ENCODE peak calls at places on chromosomes 11 and 22, in four cellular contexts. Q, K, O and R are unnamed samples.

GRCh38 chr11:64461081-64461480 is 102.1 kb downstream of the RPS6KA4 start:
- DNase-seq in Q (no peak), K (no peak), O (no peak), R (no peak)

GRCh38 chr11:76918941-76919386 is 58.2 kb downstream of the ACER3 start:
- DNase-seq in Q (peak), K (peak), O (peak), R (no peak)

GRCh38 chr11:14907411-14908213 is 15.6 kb upstream of the CYP2R1 start:
- DNase-seq in Q (peak), K (no peak), O (peak), R (no peak)

GRCh38 chr22:25030636-25031035 is 78.1 kb downstream of the KIAA1671 start:
- DNase-seq in Q (no peak), K (no peak), O (no peak), R (no peak)

GRCh38 chr11:6695377-6695776 is 12.2 kb upstream of the MRPL17 start:
- DNase-seq in Q (no peak), K (no peak), O (no peak), R (no peak)

GRCh38 chr11:126585388-126586302 is 230.2 kb downstream of the ST3GAL4 start:
- DNase-seq in Q (no peak), K (no peak), O (peak), R (no peak)

GRCh38 chr11:34972892-34973291 is 56.5 kb downstream of the PDHX start:
- DNase-seq in Q (no peak), K (no peak), O (no peak), R (no peak)

GRCh38 chr11:75667831-75668507 is 869 bp downstream of the MAP6 start:
- DNase-seq in Q (no peak), K (no peak), O (no peak), R (peak)

GRCh38 chr22:30230787-30231461 is 15.6 kb downstream of the LIF start:
- DNase-seq in Q (no peak), K (no peak), O (no peak), R (no peak)

GRCh38 chr22:35454416-35455054 is 54.6 kb downstream of the MCM5 start:
- DNase-seq in Q (no peak), K (no peak), O (no peak), R (no peak)

GRCh38 chr22:24072361-24072760 is 61.3 kb downstream of the CABIN1 start:
- DNase-seq in Q (no peak), K (no peak), O (no peak), R (no peak)

GRCh38 chr22:19884954-19885751 is 30.5 kb upstream of the GNB1L start:
- DNase-seq in Q (no peak), K (no peak), O (no peak), R (no peak)

GRCh38 chr22:19927696-19928095 is 13.9 kb upstream of the COMT start:
- DNase-seq in Q (no peak), K (no peak), O (no peak), R (no peak)

GRCh38 chr11:12232819-12233601 is 122.6 kb downstream of the MICAL2 start:
- DNase-seq in Q (no peak), K (no peak), O (no peak), R (no peak)

GRCh38 chr11:104572279-104572678 is 326.0 kb downstream of the CASP12 start:
- DNase-seq in Q (no peak), K (no peak), O (no peak), R (no peak)

GRCh38 chr11:25242928-25243327 is 746.1 kb downstream of the LUZP2 start:
- DNase-seq in Q (no peak), K (no peak), O (no peak), R (no peak)

GRCh38 chr11:62909107-62909894 is 11.9 kb downstream of the CHRM1 start:
- DNase-seq in Q (peak), K (no peak), O (no peak), R (peak)

GRCh38 chr11:61065955-61066638 is 36.2 kb upstream of the CD5 start:
- DNase-seq in Q (no peak), K (no peak), O (no peak), R (no peak)

GRCh38 chr11:122441702-122442092 is 213.8 kb upstream of the UBASH3B start:
- DNase-seq in Q (no peak), K (no peak), O (no peak), R (no peak)

GRCh38 chr11:106461839-106462545 is 384.5 kb downstream of the AASDHPPT start:
- DNase-seq in Q (no peak), K (no peak), O (no peak), R (no peak)

GRCh38 chr22:30245985-30246901 is at the start of gene LIF:
- DNase-seq in Q (peak), K (no peak), O (no peak), R (peak)

GRCh38 chr11:69105431-69106123 is 50.2 kb upstream of the SMIM38 start:
- DNase-seq in Q (no peak), K (no peak), O (no peak), R (no peak)

GRCh38 chr11:74237541-74237940 is 66.5 kb downstream of the PPME1 start:
- DNase-seq in Q (no peak), K (no peak), O (no peak), R (no peak)

GRCh38 chr11:128324531-128325141 is 262.7 kb downstream of the ETS1 start:
- DNase-seq in Q (no peak), K (no peak), O (no peak), R (no peak)

GRCh38 chr22:21738966-21739365 is 3.4 kb upstream of the YPEL1 start:
- DNase-seq in Q (no peak), K (no peak), O (no peak), R (no peak)

GRCh38 chr11:31913985-31914384 is 102.9 kb upstream of the PAX6 start:
- DNase-seq in Q (no peak), K (peak), O (no peak), R (no peak)

GRCh38 chr11:129935723-129936122 is 40.3 kb upstream of the NFRKB start:
- DNase-seq in Q (no peak), K (no peak), O (no peak), R (no peak)

GRCh38 chr11:11972148-11972547 is 36.3 kb downstream of the DKK3 start:
- DNase-seq in Q (no peak), K (no peak), O (no peak), R (no peak)

GRCh38 chr11:115222218-115222862 is 281.9 kb downstream of the CADM1 start:
- DNase-seq in Q (no peak), K (peak), O (no peak), R (peak)

GRCh38 chr11:64655901-64656601 is 65.0 kb downstream of the SLC22A12 start:
- DNase-seq in Q (no peak), K (no peak), O (no peak), R (no peak)

GRCh38 chr11:94120946-94121345 is 7.7 kb upstream of the PANX1 start:
- DNase-seq in Q (no peak), K (no peak), O (no peak), R (no peak)

GRCh38 chr22:36873614-36874308 is 13.0 kb downstream of the NCF4 start:
- DNase-seq in Q (peak), K (peak), O (peak), R (peak)

GRCh38 chr11:19962795-19963163 is 197.5 kb downstream of the DBX1 start:
- DNase-seq in Q (no peak), K (no peak), O (no peak), R (no peak)

GRCh38 chr11:100687032-100687629 is at the start of gene ARHGAP42:
- DNase-seq in Q (peak), K (no peak), O (peak), R (peak)

GRCh38 chr22:39932918-39933649 is 27.1 kb upstream of the TMA7B start:
- DNase-seq in Q (peak), K (no peak), O (peak), R (no peak)

GRCh38 chr11:7965386-7965785 is at the start of gene NLRP10:
- DNase-seq in Q (no peak), K (no peak), O (no peak), R (no peak)

GRCh38 chr11:65420506-65421203 is 1.9 kb upstream of the NEAT1 start:
- DNase-seq in Q (no peak), K (no peak), O (no peak), R (no peak)

GRCh38 chr11:74671520-74672196 is 59.6 kb downstream of the CHRDL2 start:
- DNase-seq in Q (no peak), K (no peak), O (no peak), R (no peak)

DNA sequence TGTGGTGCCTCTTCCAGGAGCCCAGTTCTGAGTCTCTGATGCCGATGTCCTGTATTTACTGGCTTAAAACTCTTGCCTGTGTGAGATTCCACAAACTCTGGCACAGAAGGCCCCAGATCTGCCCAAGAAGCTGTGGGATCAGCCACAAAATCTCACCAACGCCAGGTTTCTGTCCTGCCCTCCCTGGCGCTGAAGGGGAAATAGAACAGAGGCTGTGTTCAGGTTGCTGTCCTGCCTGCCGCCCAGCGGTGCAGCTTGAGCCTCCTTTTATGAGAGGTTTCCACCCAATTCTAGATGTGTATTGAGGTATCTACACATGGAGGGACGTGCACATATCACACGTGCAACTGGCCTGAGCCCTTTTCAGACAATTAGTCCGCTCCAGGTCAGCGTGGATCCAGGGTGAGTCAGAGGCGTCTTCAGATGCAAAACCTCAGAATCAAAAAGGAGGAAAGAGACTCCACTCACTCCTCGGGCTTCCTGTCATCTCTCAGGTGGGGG is 2.2 kb downstream of the TMEM80 start:
- DNase-seq in Q (no peak), K (no peak), O (peak), R (no peak)
- TF ChIP-seq SPI1 in Q (no peak), K (no peak), O (no peak), R (no peak)

DNA sequence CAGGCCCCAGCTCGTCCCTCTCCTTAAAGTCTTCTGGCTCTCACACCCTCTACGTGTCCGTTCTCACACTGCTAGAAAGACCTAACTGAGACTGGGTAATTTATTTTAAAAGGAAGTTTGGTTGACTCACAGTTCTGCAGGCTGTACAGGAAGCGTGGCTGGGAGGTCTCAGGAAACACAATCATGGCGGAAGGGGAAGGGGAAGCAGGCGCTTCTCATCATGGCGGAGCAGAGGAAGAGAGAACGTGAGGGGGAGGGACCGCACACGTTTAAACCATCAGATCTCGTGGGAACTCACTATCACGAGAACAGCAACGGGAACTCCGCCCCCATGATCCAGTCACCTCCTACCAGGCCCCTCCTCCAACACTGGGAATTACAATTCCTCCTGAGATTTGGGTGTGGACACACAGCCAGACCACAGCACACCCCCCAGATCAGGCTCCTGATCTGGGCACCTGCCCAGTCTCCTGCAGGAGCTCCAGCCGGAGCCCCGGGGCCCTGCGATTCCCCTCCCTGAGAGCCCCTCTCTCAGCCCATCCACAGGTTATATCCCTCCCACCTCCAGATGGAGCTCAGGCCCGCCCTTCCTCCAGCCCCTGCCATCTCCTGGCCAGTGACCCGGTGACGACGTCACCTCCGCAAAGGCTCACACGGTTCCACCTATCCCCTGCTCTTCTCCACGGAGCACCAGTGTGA is 170.2 kb downstream of the BRD1 start:
- DNase-seq in Q (peak), K (peak), O (peak), R (peak)
- TF ChIP-seq SPI1 in Q (peak), K (peak), O (peak), R (peak)

DNA sequence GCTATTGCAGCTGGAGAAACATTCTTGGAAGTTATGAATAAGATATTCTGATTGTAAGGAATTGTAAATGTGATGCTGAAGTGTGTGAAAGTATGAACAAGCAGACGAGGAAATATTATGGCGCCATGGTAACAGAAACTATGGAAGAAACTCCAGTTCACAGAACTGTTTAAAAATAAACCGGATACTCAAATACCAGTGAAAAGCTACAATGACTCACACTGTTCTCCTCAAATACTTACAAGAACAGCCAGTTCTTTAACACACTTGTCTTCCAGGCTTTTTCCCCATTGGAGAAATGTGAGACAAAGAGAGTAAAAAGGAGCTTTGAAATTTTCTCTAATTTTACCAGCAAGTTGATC is 76.7 kb upstream of the ARFGAP3 start:
- DNase-seq in Q (no peak), K (no peak), O (peak), R (no peak)
- TF ChIP-seq SPI1 in Q (no peak), K (no peak), O (no peak), R (no peak)

DNA sequence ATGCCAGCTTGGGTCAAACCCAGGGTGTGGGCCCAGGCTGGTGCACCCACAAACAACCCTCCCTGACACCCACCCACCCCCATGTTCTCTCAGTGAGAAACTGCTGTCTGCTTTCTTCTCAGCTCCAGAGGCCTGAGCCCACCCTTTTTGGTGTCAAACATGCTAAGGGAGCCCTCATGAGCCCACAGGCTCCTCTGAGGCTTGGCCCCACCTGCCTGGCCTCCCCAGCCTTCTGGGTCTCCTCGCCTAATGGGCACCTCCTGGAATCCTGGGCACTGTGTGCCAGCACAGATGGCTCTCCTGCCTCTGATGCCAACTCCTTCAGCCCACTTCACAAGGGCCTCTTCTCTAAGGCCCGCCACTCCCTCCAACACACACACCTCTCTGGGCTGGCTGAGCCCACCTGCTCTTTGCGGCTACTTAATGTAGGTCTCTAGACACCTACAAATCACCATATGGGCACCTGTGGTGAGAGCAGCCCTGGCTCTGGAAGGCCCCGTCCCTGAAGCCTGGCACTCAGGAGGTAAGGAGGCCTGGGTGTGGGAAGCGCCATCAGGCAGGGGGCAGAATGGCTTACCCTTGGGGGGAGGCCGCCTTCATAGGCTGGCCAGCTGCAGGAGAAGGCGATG is 4.4 kb downstream of the NAGA start:
- DNase-seq in Q (no peak), K (no peak), O (no peak), R (no peak)
- TF ChIP-seq SPI1 in Q (no peak), K (no peak), O (no peak), R (no peak)

GRCh38 chr11:47060807-47061206 is 115.9 kb downstream of the ARFGAP2 start:
- DNase-seq in Q (no peak), K (no peak), O (peak), R (no peak)
- TF ChIP-seq SPI1 in Q (no peak), K (no peak), O (no peak), R (no peak)

GRCh38 chr11:119055901-119056300 is 1.1 kb downstream of the HYOU1 start:
- DNase-seq in Q (peak), K (no peak), O (peak), R (no peak)
- TF ChIP-seq SPI1 in Q (no peak), K (no peak), O (no peak), R (no peak)

GRCh38 chr11:1346669-1347390 is 37.4 kb upstream of the TOLLIP start:
- DNase-seq in Q (no peak), K (no peak), O (no peak), R (no peak)

GRCh38 chr11:1348748-1349073 is 39.3 kb upstream of the TOLLIP start:
- DNase-seq in Q (no peak), K (no peak), O (no peak), R (no peak)

GRCh38 chr11:1349074-1349931 is 39.9 kb upstream of the TOLLIP start:
- DNase-seq in Q (no peak), K (no peak), O (no peak), R (no peak)

GRCh38 chr11:1350086-1350725 is 39.5 kb upstream of the BRSK2 start:
- DNase-seq in Q (no peak), K (no peak), O (no peak), R (no peak)

GRCh38 chr11:1348146-1348545 is 38.7 kb upstream of the TOLLIP start:
- DNase-seq in Q (no peak), K (no peak), O (no peak), R (no peak)
- TF ChIP-seq SPI1 in Q (no peak), K (no peak), O (no peak), R (no peak)

DNA sequence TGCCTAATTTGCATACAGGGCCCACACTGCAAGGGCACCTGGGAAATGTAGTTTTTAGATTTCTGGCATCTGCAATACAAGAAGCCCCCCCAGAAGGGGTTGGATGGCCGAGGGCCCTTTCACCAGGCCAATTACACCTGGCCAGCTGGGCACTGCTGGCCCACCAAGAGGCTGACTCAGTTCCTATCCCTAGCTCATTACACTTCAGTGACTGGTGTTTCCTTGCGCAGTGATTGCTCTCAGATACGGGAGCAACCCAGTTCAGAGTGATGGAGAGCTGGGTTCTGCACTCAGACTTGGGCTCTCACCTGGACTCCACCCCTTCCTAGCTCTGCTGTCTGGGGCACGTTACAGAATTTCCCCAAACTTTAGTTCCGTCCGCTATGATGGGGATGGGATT is 81.1 kb upstream of the SHANK2 start:
- DNase-seq in Q (no peak), K (no peak), O (no peak), R (no peak)
- TF ChIP-seq SPI1 in Q (no peak), K (no peak), O (no peak), R (no peak)